ENCODE peak calls at places on chromosomes 4 and X, in nine cellular contexts. Q is fibroblast of lung, F is right lobe of liver, Z is stomach, A is fibroblast of pulmonary artery, Y is MM.1S, J is choroid plexus epithelial cell, R is endodermal cell, B is cardiac fibroblast. E is an unnamed sample.

GRCh38 chrX:56314334-56314733 is 82.2 kb downstream of the KLF8 start:
- DNase-seq in Q (no peak), F (no peak), Z (no peak), A (no peak), Y (peak; percentile 58), J (no peak), R (no peak), B (peak; percentile 1), E (no peak)

GRCh38 chrX:125782184-125782583 is 383.9 kb downstream of the DCAF12L2 start:
- DNase-seq in Q (no peak), F (no peak), Z (no peak), A (no peak), Y (no peak), J (no peak), R (no peak), B (no peak), E (no peak)

GRCh38 chr4:109721033-109721432 is 8.8 kb downstream of the PLA2G12A start:
- DNase-seq in Q (peak; percentile 20), F (no peak), Z (no peak), A (peak; percentile 13), Y (no peak), J (peak; percentile 34), R (no peak), B (peak; percentile 39), E (peak; percentile 72)

GRCh38 chr4:126691797-126692196 is 941.0 kb upstream of the INTU start:
- DNase-seq in Q (no peak), F (no peak), Z (no peak), A (no peak), Y (no peak), J (no peak), R (no peak), B (no peak), E (no peak)

GRCh38 chr4:176753049-176753448 is 39.7 kb downstream of the VEGFC start:
- DNase-seq in Q (peak; percentile 90), F (no peak), Z (no peak), A (peak; percentile 65), Y (no peak), J (peak; percentile 87), R (no peak), B (peak; percentile 91), E (peak; percentile 98)

GRCh38 chr4:170128219-170128804 is 38.6 kb upstream of the AADAT start:
- DNase-seq in Q (no peak), F (no peak), Z (no peak), A (no peak), Y (no peak), J (no peak), R (no peak), B (no peak), E (no peak)

GRCh38 chr4:53921856-53922255 is 142.5 kb downstream of the CHIC2 start:
- DNase-seq in Q (no peak), F (no peak), Z (no peak), A (no peak), Y (no peak), J (no peak), R (no peak), B (no peak), E (no peak)

GRCh38 chrX:65932173-65933084 is 107.5 kb downstream of the VSIG4 start:
- DNase-seq in Q (no peak), F (no peak), Z (no peak), A (no peak), Y (no peak), J (no peak), R (peak; percentile 64), B (no peak), E (no peak)

GRCh38 chrX:153387987-153388721 is 13.0 kb downstream of the PNMA6E start:
- DNase-seq in Q (no peak), F (no peak), Z (no peak), A (no peak), Y (no peak), J (no peak), R (peak; percentile 14), B (no peak), E (no peak)

GRCh38 chr4:154230091-154230490 is 261.5 kb downstream of the DCHS2 start:
- DNase-seq in Q (no peak), F (no peak), Z (no peak), A (no peak), Y (no peak), J (no peak), R (no peak), B (no peak), E (peak; percentile 14)

GRCh38 chr4:52421811-52422213 is 237.3 kb downstream of the USP46 start:
- DNase-seq in Q (no peak), F (no peak), Z (no peak), A (no peak), Y (no peak), J (no peak), R (no peak), B (no peak), E (peak; percentile 74)

GRCh38 chrX:46386511-46386910 is 158.7 kb downstream of the ZNF674 start:
- DNase-seq in Q (no peak), F (no peak), Z (no peak), A (peak; percentile 11), Y (no peak), J (peak; percentile 10), R (no peak), B (no peak), E (no peak)

GRCh38 chrX:115233497-115234219 is at the start of gene LRCH2:
- DNase-seq in Q (no peak), F (peak; percentile 51), Z (no peak), A (peak; percentile 38), Y (no peak), J (peak; percentile 39), R (peak; percentile 82), B (peak; percentile 1), E (peak; percentile 37)

GRCh38 chr4:40887690-40888089 is 137.9 kb downstream of the NSUN7 start:
- DNase-seq in Q (peak; percentile 91), F (no peak), Z (no peak), A (peak; percentile 59), Y (no peak), J (peak; percentile 97), R (no peak), B (peak; percentile 91), E (peak; percentile 98)
- TF ChIP-seq CTCF in Q (no peak), F (no peak), Z (no peak), A (no peak), Y (no peak), J (no peak), R (no peak), B (no peak), E (no peak)

GRCh38 chr4:55001538-55001937 is 123.9 kb downstream of the KDR start:
- DNase-seq in Q (no peak), F (no peak), Z (no peak), A (no peak), Y (peak; percentile 31), J (peak; percentile 65), R (no peak), B (peak; percentile 36), E (no peak)

GRCh38 chr4:55002431-55002830 is 123.0 kb downstream of the KDR start:
- DNase-seq in Q (no peak), F (no peak), Z (no peak), A (no peak), Y (no peak), J (no peak), R (no peak), B (no peak), E (no peak)

GRCh38 chr4:55004831-55005230 is 120.6 kb downstream of the KDR start:
- DNase-seq in Q (no peak), F (no peak), Z (no peak), A (peak; percentile 53), Y (no peak), J (peak; percentile 53), R (no peak), B (peak; percentile 39), E (peak; percentile 4)

GRCh38 chr4:54998991-54999390 is 126.4 kb downstream of the KDR start:
- DNase-seq in Q (peak; percentile 64), F (no peak), Z (no peak), A (peak; percentile 87), Y (no peak), J (peak; percentile 87), R (no peak), B (peak; percentile 77), E (peak; percentile 59)
- H3K4me3 ChIP-seq in Q (no peak overlapping the region), F (no peak overlapping the region), Z (no peak overlapping the region), A (no peak overlapping the region), Y (no peak overlapping the region), J (no peak overlapping the region), R (no peak overlapping the region), B (no peak overlapping the region), E (no peak overlapping the region)

GRCh38 chr4:39259571-39260330 is 77.4 kb downstream of the WDR19 start:
- DNase-seq in Q (peak; percentile 24), F (no peak), Z (no peak), A (peak; percentile 53), Y (no peak), J (peak; percentile 81), R (no peak), B (peak; percentile 55), E (peak; percentile 12)

GRCh38 chr4:39255916-39256315 is 73.6 kb downstream of the WDR19 start:
- DNase-seq in Q (no peak), F (no peak), Z (no peak), A (peak; percentile 77), Y (no peak), J (no peak), R (no peak), B (peak; percentile 25), E (no peak)

GRCh38 chr4:39256436-39256835 is 74.1 kb downstream of the WDR19 start:
- DNase-seq in Q (no peak), F (no peak), Z (no peak), A (peak; percentile 49), Y (no peak), J (peak; percentile 11), R (no peak), B (peak; percentile 51), E (no peak)

DNA sequence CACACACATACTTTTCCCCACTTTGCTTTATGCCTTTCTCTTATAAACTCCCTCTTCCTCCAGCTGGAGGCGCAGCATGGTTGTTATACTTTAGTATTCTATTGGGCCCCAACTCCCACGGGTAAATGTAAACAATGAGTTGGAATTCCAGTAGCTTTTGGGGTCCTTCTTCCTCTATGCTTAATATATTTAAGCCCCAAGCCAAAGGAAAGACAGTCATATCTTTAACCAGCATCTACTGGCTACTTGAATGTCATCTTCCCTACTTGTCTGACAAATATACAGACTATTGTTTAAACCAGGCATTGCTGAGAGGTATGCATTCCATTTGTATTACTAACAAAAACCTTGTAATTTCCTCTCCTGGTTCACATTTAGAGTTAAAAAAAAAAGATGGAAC is 72.9 kb downstream of the WDR19 start:
- DNase-seq in Q (peak; percentile 6), F (no peak), Z (no peak), A (peak; percentile 82), Y (no peak), J (peak; percentile 59), R (no peak), B (peak; percentile 81), E (peak; percentile 6)
- TF ChIP-seq CTCF in Q (no peak), F (no peak), Z (no peak), A (peak; percentile 51), Y (no peak), J (peak; percentile 42), R (peak; percentile 35), B (peak; percentile 43), E (peak; percentile 21)

GRCh38 chrX:54357414-54358377 is at the start of gene WNK3:
- DNase-seq in Q (peak; percentile 77), F (peak; percentile 90), Z (peak; percentile 63), A (peak; percentile 77), Y (no peak), J (peak; percentile 85), R (peak; percentile 94), B (peak; percentile 24), E (peak; percentile 50)

GRCh38 chrX:54359408-54359807 is 1.6 kb upstream of the WNK3 start:
- DNase-seq in Q (no peak), F (no peak), Z (no peak), A (no peak), Y (no peak), J (no peak), R (no peak), B (no peak), E (no peak)

GRCh38 chrX:54352677-54353076 is 5.2 kb downstream of the WNK3 start:
- DNase-seq in Q (no peak), F (no peak), Z (no peak), A (no peak), Y (no peak), J (no peak), R (no peak), B (no peak), E (no peak)

GRCh38 chrX:54358424-54359211 is 772 bp upstream of the WNK3 start:
- DNase-seq in Q (peak; percentile 74), F (peak; percentile 63), Z (no peak), A (peak; percentile 61), Y (no peak), J (peak; percentile 72), R (peak; percentile 92), B (peak; percentile 9), E (peak; percentile 22)
- H3K4me3 ChIP-seq in Q (peak overlapping the region; percentile 59), F (peak overlapping the region; percentile 29), Z (peak overlapping the region; percentile 54), A (peak overlapping the region; percentile 59), Y (no peak overlapping the region), J (peak overlapping the region; percentile 63), R (peak overlapping the region; percentile 75), B (peak overlapping the region; percentile 54), E (peak overlapping the region; percentile 52)